ENCODE peak calls at places on chromosome 12, in four cellular contexts. One of them, this sample, is unnamed.

GRCh38 chr12:14366211-14366762 is 805 bp downstream of the ATF7IP start:
- DNase-seq in KG1: no peak
- DNase-seq in hypothalamus: no peak
- DNase-seq in cardiac fibroblast: no peak
- DNase-seq in this sample: no peak

GRCh38 chr12:107525719-107526554 is 159.7 kb upstream of the PWP1 start:
- DNase-seq in KG1: no peak
- DNase-seq in hypothalamus: no peak
- DNase-seq in cardiac fibroblast: no peak
- DNase-seq in this sample: no peak

GRCh38 chr12:15910864-15911696 is at the start of gene DERA:
- DNase-seq in KG1: peak
- DNase-seq in hypothalamus: peak
- DNase-seq in cardiac fibroblast: peak
- DNase-seq in this sample: peak

GRCh38 chr12:6307521-6307920 is 3.0 kb upstream of the PLEKHG6 start:
- DNase-seq in KG1: no peak
- DNase-seq in hypothalamus: no peak
- DNase-seq in cardiac fibroblast: no peak
- DNase-seq in this sample: no peak

GRCh38 chr12:45388545-45388944 is 172.7 kb downstream of the ANO6 start:
- DNase-seq in KG1: no peak
- DNase-seq in hypothalamus: no peak
- DNase-seq in cardiac fibroblast: peak
- DNase-seq in this sample: no peak

GRCh38 chr12:132625731-132626430 is 7.3 kb downstream of the P2RX2 start:
- DNase-seq in KG1: no peak
- DNase-seq in hypothalamus: no peak
- DNase-seq in cardiac fibroblast: no peak
- DNase-seq in this sample: no peak

GRCh38 chr12:131415781-131416180 is 295.1 kb upstream of the SFSWAP start:
- DNase-seq in KG1: no peak
- DNase-seq in hypothalamus: no peak
- DNase-seq in cardiac fibroblast: no peak
- DNase-seq in this sample: no peak

GRCh38 chr12:49533331-49533730 is 5.5 kb upstream of the KCNH3 start:
- DNase-seq in KG1: no peak
- DNase-seq in hypothalamus: no peak
- DNase-seq in cardiac fibroblast: no peak
- DNase-seq in this sample: no peak

GRCh38 chr12:75656650-75657049 is 145.2 kb upstream of the KRR1 start:
- DNase-seq in KG1: no peak
- DNase-seq in hypothalamus: no peak
- DNase-seq in cardiac fibroblast: peak
- DNase-seq in this sample: peak

GRCh38 chr12:116954700-116955381 is 44.1 kb downstream of the FBXW8 start:
- DNase-seq in KG1: no peak
- DNase-seq in hypothalamus: no peak
- DNase-seq in cardiac fibroblast: no peak
- DNase-seq in this sample: no peak

GRCh38 chr12:29769162-29769820 is 14.5 kb downstream of the TMTC1 start:
- DNase-seq in KG1: no peak
- DNase-seq in hypothalamus: no peak
- DNase-seq in cardiac fibroblast: peak
- DNase-seq in this sample: peak

GRCh38 chr12:22974865-22975264 is 349.9 kb downstream of the ETNK1 start:
- DNase-seq in KG1: no peak
- DNase-seq in hypothalamus: no peak
- DNase-seq in cardiac fibroblast: peak
- DNase-seq in this sample: peak

GRCh38 chr12:107544947-107545346 is 140.7 kb upstream of the PWP1 start:
- DNase-seq in KG1: no peak
- DNase-seq in hypothalamus: no peak
- DNase-seq in cardiac fibroblast: no peak
- DNase-seq in this sample: no peak

GRCh38 chr12:6953417-6954315 is 2.5 kb downstream of the PTPN6 start:
- DNase-seq in KG1: peak
- DNase-seq in hypothalamus: peak
- DNase-seq in cardiac fibroblast: peak
- DNase-seq in this sample: no peak

GRCh38 chr12:68871899-68872298 is 61.1 kb downstream of the CPM start:
- DNase-seq in KG1: no peak
- DNase-seq in hypothalamus: no peak
- DNase-seq in cardiac fibroblast: peak
- DNase-seq in this sample: no peak

GRCh38 chr12:47231456-47231855 is 151.7 kb upstream of the AMIGO2 start:
- DNase-seq in KG1: no peak
- DNase-seq in hypothalamus: no peak
- DNase-seq in cardiac fibroblast: no peak
- DNase-seq in this sample: no peak

GRCh38 chr12:122614839-122615238 is 87.8 kb downstream of the KNTC1 start:
- DNase-seq in KG1: no peak
- DNase-seq in hypothalamus: no peak
- DNase-seq in cardiac fibroblast: no peak
- DNase-seq in this sample: no peak

GRCh38 chr12:92369643-92370042 is 224.0 kb upstream of the BTG1 start:
- DNase-seq in KG1: no peak
- DNase-seq in hypothalamus: no peak
- DNase-seq in cardiac fibroblast: peak
- DNase-seq in this sample: no peak

GRCh38 chr12:109504068-109504467 is 26.6 kb downstream of the UBE3B start:
- DNase-seq in KG1: no peak
- DNase-seq in hypothalamus: no peak
- DNase-seq in cardiac fibroblast: no peak
- DNase-seq in this sample: no peak

GRCh38 chr12:2414810-2415567 is 362.2 kb downstream of the CACNA1C start:
- DNase-seq in KG1: no peak
- DNase-seq in hypothalamus: no peak
- DNase-seq in cardiac fibroblast: peak
- DNase-seq in this sample: no peak

GRCh38 chr12:122326597-122326996 is 60.3 kb upstream of the VPS33A start:
- DNase-seq in KG1: no peak
- DNase-seq in hypothalamus: no peak
- DNase-seq in cardiac fibroblast: no peak
- DNase-seq in this sample: no peak

GRCh38 chr12:22631863-22632463 is 7.0 kb downstream of the ETNK1 start:
- DNase-seq in KG1: peak
- DNase-seq in hypothalamus: no peak
- DNase-seq in cardiac fibroblast: peak
- DNase-seq in this sample: no peak

GRCh38 chr12:116492703-116493324 is 66.4 kb upstream of the MAP1LC3B2 start:
- DNase-seq in KG1: no peak
- DNase-seq in hypothalamus: no peak
- DNase-seq in cardiac fibroblast: peak
- DNase-seq in this sample: no peak

GRCh38 chr12:90628213-90628612 is 326.8 kb downstream of the CCER1 start:
- DNase-seq in KG1: no peak
- DNase-seq in hypothalamus: no peak
- DNase-seq in cardiac fibroblast: no peak
- DNase-seq in this sample: no peak

GRCh38 chr12:53975019-53975815 is 463 bp upstream of the HOTAIR start:
- DNase-seq in KG1: no peak
- DNase-seq in hypothalamus: no peak
- DNase-seq in cardiac fibroblast: no peak
- DNase-seq in this sample: no peak

GRCh38 chr12:28440209-28440608 is 250.0 kb downstream of the CCDC91 start:
- DNase-seq in KG1: no peak
- DNase-seq in hypothalamus: no peak
- DNase-seq in cardiac fibroblast: no peak
- DNase-seq in this sample: no peak

GRCh38 chr12:25994901-25995625 is 36.6 kb downstream of the RASSF8 start:
- DNase-seq in KG1: no peak
- DNase-seq in hypothalamus: no peak
- DNase-seq in cardiac fibroblast: no peak
- DNase-seq in this sample: no peak

GRCh38 chr12:42893196-42893595 is 303.6 kb upstream of the PRICKLE1 start:
- DNase-seq in KG1: no peak
- DNase-seq in hypothalamus: no peak
- DNase-seq in cardiac fibroblast: no peak
- DNase-seq in this sample: no peak

GRCh38 chr12:69254046-69254445 is 14.7 kb downstream of the CPSF6 start:
- DNase-seq in KG1: no peak
- DNase-seq in hypothalamus: no peak
- DNase-seq in cardiac fibroblast: peak
- DNase-seq in this sample: no peak

GRCh38 chr12:57126561-57126960 is 1.7 kb upstream of the LRP1 start:
- DNase-seq in KG1: no peak
- DNase-seq in hypothalamus: no peak
- DNase-seq in cardiac fibroblast: no peak
- DNase-seq in this sample: no peak

GRCh38 chr12:29035112-29035511 is 114.0 kb upstream of the FAR2 start:
- DNase-seq in KG1: no peak
- DNase-seq in hypothalamus: no peak
- DNase-seq in cardiac fibroblast: no peak
- DNase-seq in this sample: no peak

GRCh38 chr12:125314051-125314882 is 249.0 kb downstream of the AACS start:
- DNase-seq in KG1: no peak
- DNase-seq in hypothalamus: no peak
- DNase-seq in cardiac fibroblast: no peak
- DNase-seq in this sample: peak

GRCh38 chr12:41536813-41537490 is 348.8 kb downstream of the PDZRN4 start:
- DNase-seq in KG1: no peak
- DNase-seq in hypothalamus: no peak
- DNase-seq in cardiac fibroblast: no peak
- DNase-seq in this sample: no peak

GRCh38 chr12:95582230-95583058 is 31.2 kb upstream of the USP44 start:
- DNase-seq in KG1: no peak
- DNase-seq in hypothalamus: no peak
- DNase-seq in cardiac fibroblast: peak
- DNase-seq in this sample: no peak

GRCh38 chr12:57756406-57757341 is 1.8 kb downstream of the MARCHF9 start:
- DNase-seq in KG1: no peak
- DNase-seq in hypothalamus: peak
- DNase-seq in cardiac fibroblast: no peak
- DNase-seq in this sample: no peak

GRCh38 chr12:62006076-62006732 is 254.0 kb upstream of the USP15 start:
- DNase-seq in KG1: no peak
- DNase-seq in hypothalamus: peak
- DNase-seq in cardiac fibroblast: peak
- DNase-seq in this sample: no peak

GRCh38 chr12:8951744-8952143 is 2.3 kb upstream of the M6PR start:
- DNase-seq in KG1: no peak
- DNase-seq in hypothalamus: no peak
- DNase-seq in cardiac fibroblast: no peak
- DNase-seq in this sample: no peak

GRCh38 chr12:84361651-84362551 is 550.7 kb downstream of the SLC6A15 start:
- DNase-seq in KG1: no peak
- DNase-seq in hypothalamus: no peak
- DNase-seq in cardiac fibroblast: no peak
- DNase-seq in this sample: no peak

GRCh38 chr12:32155911-32156585 is 49.4 kb downstream of the BICD1 start:
- DNase-seq in KG1: no peak
- DNase-seq in hypothalamus: no peak
- DNase-seq in cardiac fibroblast: no peak
- DNase-seq in this sample: no peak